ENCODE peak calls at places on chromosomes 16 and 17, in five cellular contexts. One of them, this sample, is unnamed.

GRCh38 chr16:14528306-14528948 is 101.6 kb downstream of the PARN start:
- DNase-seq in esophagus muscularis mucosa: no peak
- DNase-seq in Caki2: peak; percentile 47
- DNase-seq in GM18507: no peak
- DNase-seq in RCC 7860: no peak
- DNase-seq in this sample: no peak

GRCh38 chr16:81094771-81095251 is 1.4 kb downstream of the GCSH start:
- DNase-seq in esophagus muscularis mucosa: no peak
- DNase-seq in Caki2: peak; percentile 19
- DNase-seq in GM18507: no peak
- DNase-seq in RCC 7860: no peak
- DNase-seq in this sample: no peak

GRCh38 chr17:27354491-27355081 is 60.7 kb downstream of the WSB1 start:
- DNase-seq in esophagus muscularis mucosa: no peak
- DNase-seq in Caki2: peak; percentile 23
- DNase-seq in GM18507: no peak
- DNase-seq in RCC 7860: no peak
- DNase-seq in this sample: no peak

GRCh38 chr16:31376705-31377104 is 16.4 kb upstream of the ITGAD start:
- DNase-seq in esophagus muscularis mucosa: no peak
- DNase-seq in Caki2: no peak
- DNase-seq in GM18507: no peak
- DNase-seq in RCC 7860: no peak
- DNase-seq in this sample: no peak

GRCh38 chr17:30950669-30951399 is 20.0 kb upstream of the RNF135 start:
- DNase-seq in esophagus muscularis mucosa: no peak
- DNase-seq in Caki2: peak; percentile 73
- DNase-seq in GM18507: no peak
- DNase-seq in RCC 7860: peak; percentile 87
- DNase-seq in this sample: no peak

GRCh38 chr16:81620796-81621195 is 158.3 kb upstream of the PLCG2 start:
- DNase-seq in esophagus muscularis mucosa: no peak
- DNase-seq in Caki2: no peak
- DNase-seq in GM18507: no peak
- DNase-seq in RCC 7860: no peak
- DNase-seq in this sample: no peak

GRCh38 chr17:59372138-59372751 is 40.8 kb downstream of the YPEL2 start:
- DNase-seq in esophagus muscularis mucosa: no peak
- DNase-seq in Caki2: no peak
- DNase-seq in GM18507: no peak
- DNase-seq in RCC 7860: no peak
- DNase-seq in this sample: no peak

GRCh38 chr17:60904582-60904981 is 226.9 kb downstream of the BCAS3 start:
- DNase-seq in esophagus muscularis mucosa: no peak
- DNase-seq in Caki2: no peak
- DNase-seq in GM18507: no peak
- DNase-seq in RCC 7860: no peak
- DNase-seq in this sample: no peak

This sample was measured in RWPE1.